ENCODE peak calls at places on chromosome 1, in five cellular contexts. One of them, this sample, is unnamed.

GRCh38 chr1:9768983-9769382 is 54.8 kb downstream of the CLSTN1 start:
- DNase-seq in heart left ventricle: no peak
- DNase-seq in uterus: no peak
- DNase-seq in pancreas: no peak
- DNase-seq in GM06990: no peak
- DNase-seq in this sample: no peak

GRCh38 chr1:242710847-242711246 is 186.3 kb upstream of the PLD5 start:
- DNase-seq in heart left ventricle: no peak
- DNase-seq in uterus: no peak
- DNase-seq in pancreas: no peak
- DNase-seq in GM06990: no peak
- DNase-seq in this sample: no peak

GRCh38 chr1:187621961-187622360 is 793.2 kb downstream of the PLA2G4A start:
- DNase-seq in heart left ventricle: no peak
- DNase-seq in uterus: no peak
- DNase-seq in pancreas: no peak
- DNase-seq in GM06990: no peak
- DNase-seq in this sample: no peak

GRCh38 chr1:109787211-109787844 is 23.6 kb upstream of the EPS8L3 start:
- DNase-seq in heart left ventricle: no peak
- DNase-seq in uterus: peak
- DNase-seq in pancreas: no peak
- DNase-seq in GM06990: no peak
- DNase-seq in this sample: no peak

GRCh38 chr1:220368352-220369265 is 96.4 kb upstream of the RAB3GAP2 start:
- DNase-seq in heart left ventricle: no peak
- DNase-seq in uterus: no peak
- DNase-seq in pancreas: no peak
- DNase-seq in GM06990: no peak
- DNase-seq in this sample: no peak

GRCh38 chr1:3968851-3969250 is 68.8 kb upstream of the C1orf174 start:
- DNase-seq in heart left ventricle: no peak
- DNase-seq in uterus: no peak
- DNase-seq in pancreas: no peak
- DNase-seq in GM06990: no peak
- DNase-seq in this sample: peak

GRCh38 chr1:66606359-66607142 is 72.6 kb downstream of the SGIP1 start:
- DNase-seq in heart left ventricle: no peak
- DNase-seq in uterus: no peak
- DNase-seq in pancreas: no peak
- DNase-seq in GM06990: no peak
- DNase-seq in this sample: no peak

GRCh38 chr1:26015358-26015757 is 6.2 kb upstream of the EXTL1 start:
- DNase-seq in heart left ventricle: no peak
- DNase-seq in uterus: no peak
- DNase-seq in pancreas: no peak
- DNase-seq in GM06990: no peak
- DNase-seq in this sample: no peak

GRCh38 chr1:2555634-2556276 is 416 bp upstream of the TNFRSF14 start:
- DNase-seq in heart left ventricle: peak
- DNase-seq in uterus: peak
- DNase-seq in pancreas: peak
- DNase-seq in GM06990: peak
- DNase-seq in this sample: no peak

GRCh38 chr1:118811156-118811555 is 177.0 kb downstream of the TBX15 start:
- DNase-seq in heart left ventricle: no peak
- DNase-seq in uterus: no peak
- DNase-seq in pancreas: no peak
- DNase-seq in GM06990: no peak
- DNase-seq in this sample: no peak

GRCh38 chr1:1183833-1184775 is 10.4 kb downstream of the TTLL10 start:
- DNase-seq in heart left ventricle: peak
- DNase-seq in uterus: no peak
- DNase-seq in pancreas: no peak
- DNase-seq in GM06990: peak
- DNase-seq in this sample: peak

GRCh38 chr1:66334311-66334710 is 199.6 kb upstream of the SGIP1 start:
- DNase-seq in heart left ventricle: no peak
- DNase-seq in uterus: no peak
- DNase-seq in pancreas: no peak
- DNase-seq in GM06990: no peak
- DNase-seq in this sample: no peak

GRCh38 chr1:74498901-74499300 is 13.5 kb downstream of the LRRC53 start:
- DNase-seq in heart left ventricle: no peak
- DNase-seq in uterus: no peak
- DNase-seq in pancreas: no peak
- DNase-seq in GM06990: no peak
- DNase-seq in this sample: no peak

GRCh38 chr1:228064741-228065542 is 17.6 kb upstream of the ARF1 start:
- DNase-seq in heart left ventricle: peak
- DNase-seq in uterus: no peak
- DNase-seq in pancreas: no peak
- DNase-seq in GM06990: no peak
- DNase-seq in this sample: no peak

GRCh38 chr1:226677121-226678020 is 61.7 kb downstream of the ITPKB start:
- DNase-seq in heart left ventricle: peak
- DNase-seq in uterus: peak
- DNase-seq in pancreas: no peak
- DNase-seq in GM06990: no peak
- DNase-seq in this sample: no peak

GRCh38 chr1:230205719-230206198 is 138.7 kb downstream of the GALNT2 start:
- DNase-seq in heart left ventricle: no peak
- DNase-seq in uterus: no peak
- DNase-seq in pancreas: no peak
- DNase-seq in GM06990: no peak
- DNase-seq in this sample: no peak

GRCh38 chr1:206579747-206580437 is 32.4 kb downstream of the EIF2D start:
- DNase-seq in heart left ventricle: peak
- DNase-seq in uterus: no peak
- DNase-seq in pancreas: no peak
- DNase-seq in GM06990: peak
- DNase-seq in this sample: no peak

GRCh38 chr1:155127672-155128468 is at the start of gene EFNA1:
- DNase-seq in heart left ventricle: peak
- DNase-seq in uterus: peak
- DNase-seq in pancreas: peak
- DNase-seq in GM06990: no peak
- DNase-seq in this sample: peak

GRCh38 chr1:180182721-180183311 is 28.1 kb downstream of the QSOX1 start:
- DNase-seq in heart left ventricle: no peak
- DNase-seq in uterus: no peak
- DNase-seq in pancreas: no peak
- DNase-seq in GM06990: no peak
- DNase-seq in this sample: no peak

DNA sequence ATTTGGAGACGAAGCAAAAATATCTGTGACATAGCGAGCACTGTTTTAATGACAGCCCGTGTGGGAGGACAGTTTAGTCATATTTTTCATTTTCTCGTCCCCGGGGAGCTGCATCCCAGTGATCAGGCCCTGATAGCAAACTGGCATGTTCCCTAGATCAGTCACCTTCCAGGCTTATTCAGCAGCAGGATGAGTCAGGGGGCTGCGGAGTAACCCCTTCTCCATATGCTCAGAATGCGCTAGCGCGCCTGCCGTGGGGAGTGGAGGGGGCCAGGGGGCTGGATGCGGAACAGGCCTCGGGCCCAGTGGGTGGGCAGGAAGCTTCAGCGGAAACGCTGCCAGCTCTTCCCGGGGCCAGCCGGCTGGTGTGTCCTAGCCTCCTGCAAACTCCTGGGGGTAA is 94.0 kb downstream of the KCND3 start:
- DNase-seq in heart left ventricle: no peak
- DNase-seq in uterus: no peak
- DNase-seq in pancreas: no peak
- DNase-seq in GM06990: no peak
- DNase-seq in this sample: no peak
- TF ChIP-seq CTCF in heart left ventricle: no peak
- TF ChIP-seq CTCF in uterus: no peak
- TF ChIP-seq CTCF in pancreas: no peak
- TF ChIP-seq CTCF in GM06990: no peak
- TF ChIP-seq CTCF in this sample: no peak

GRCh38 chr1:98556521-98557158 is 104.9 kb upstream of the SNX7 start:
- DNase-seq in heart left ventricle: no peak
- DNase-seq in uterus: no peak
- DNase-seq in pancreas: no peak
- DNase-seq in GM06990: no peak
- DNase-seq in this sample: no peak
- TF ChIP-seq CTCF in heart left ventricle: peak
- TF ChIP-seq CTCF in uterus: no peak
- TF ChIP-seq CTCF in pancreas: no peak
- TF ChIP-seq CTCF in GM06990: peak
- TF ChIP-seq CTCF in this sample: peak

DNA sequence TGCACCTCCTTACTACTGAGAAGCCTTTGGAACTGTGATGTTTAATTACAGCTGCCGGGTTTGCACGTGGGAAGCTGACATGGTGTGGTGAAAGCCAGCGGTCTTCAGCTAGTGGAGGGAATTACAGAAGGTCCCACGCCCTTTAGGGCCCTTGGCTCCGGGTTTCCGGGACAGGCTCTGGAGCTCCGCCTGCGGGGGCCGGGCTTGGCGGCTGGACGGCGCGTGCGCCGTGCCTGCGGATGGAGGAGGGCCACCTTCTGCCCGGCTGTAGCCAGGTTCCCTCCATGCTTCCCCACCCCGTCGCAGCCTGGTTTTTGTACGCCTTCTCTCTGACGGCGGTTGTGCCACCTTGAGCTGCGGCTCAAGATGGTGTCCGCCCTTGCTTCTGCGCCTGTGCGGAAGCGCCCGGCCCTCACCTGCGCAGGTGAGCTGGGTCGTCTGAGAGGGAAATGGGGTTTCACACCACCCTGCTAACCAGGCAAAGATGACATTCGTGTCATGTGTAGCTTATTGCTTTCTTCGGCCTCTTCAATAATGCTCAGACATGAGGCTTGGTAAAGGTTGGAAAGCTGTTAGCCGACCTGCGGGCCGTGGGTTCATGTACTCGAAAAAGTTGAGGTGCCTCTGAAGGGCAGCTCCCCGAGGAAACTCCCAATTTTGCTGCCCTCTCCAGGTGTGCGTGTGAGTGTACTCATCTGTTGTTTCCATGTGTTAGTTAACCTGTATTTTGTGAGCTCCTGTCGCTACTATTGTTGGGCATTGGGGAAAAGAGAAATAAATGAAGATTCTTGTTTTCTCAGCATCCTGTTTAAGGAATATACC is 36.6 kb upstream of the OPRD1 start:
- DNase-seq in heart left ventricle: peak
- DNase-seq in uterus: peak
- DNase-seq in pancreas: peak
- DNase-seq in GM06990: peak
- DNase-seq in this sample: peak
- TF ChIP-seq CTCF in heart left ventricle: no peak
- TF ChIP-seq CTCF in uterus: no peak
- TF ChIP-seq CTCF in pancreas: no peak
- TF ChIP-seq CTCF in GM06990: no peak
- TF ChIP-seq CTCF in this sample: no peak

DNA sequence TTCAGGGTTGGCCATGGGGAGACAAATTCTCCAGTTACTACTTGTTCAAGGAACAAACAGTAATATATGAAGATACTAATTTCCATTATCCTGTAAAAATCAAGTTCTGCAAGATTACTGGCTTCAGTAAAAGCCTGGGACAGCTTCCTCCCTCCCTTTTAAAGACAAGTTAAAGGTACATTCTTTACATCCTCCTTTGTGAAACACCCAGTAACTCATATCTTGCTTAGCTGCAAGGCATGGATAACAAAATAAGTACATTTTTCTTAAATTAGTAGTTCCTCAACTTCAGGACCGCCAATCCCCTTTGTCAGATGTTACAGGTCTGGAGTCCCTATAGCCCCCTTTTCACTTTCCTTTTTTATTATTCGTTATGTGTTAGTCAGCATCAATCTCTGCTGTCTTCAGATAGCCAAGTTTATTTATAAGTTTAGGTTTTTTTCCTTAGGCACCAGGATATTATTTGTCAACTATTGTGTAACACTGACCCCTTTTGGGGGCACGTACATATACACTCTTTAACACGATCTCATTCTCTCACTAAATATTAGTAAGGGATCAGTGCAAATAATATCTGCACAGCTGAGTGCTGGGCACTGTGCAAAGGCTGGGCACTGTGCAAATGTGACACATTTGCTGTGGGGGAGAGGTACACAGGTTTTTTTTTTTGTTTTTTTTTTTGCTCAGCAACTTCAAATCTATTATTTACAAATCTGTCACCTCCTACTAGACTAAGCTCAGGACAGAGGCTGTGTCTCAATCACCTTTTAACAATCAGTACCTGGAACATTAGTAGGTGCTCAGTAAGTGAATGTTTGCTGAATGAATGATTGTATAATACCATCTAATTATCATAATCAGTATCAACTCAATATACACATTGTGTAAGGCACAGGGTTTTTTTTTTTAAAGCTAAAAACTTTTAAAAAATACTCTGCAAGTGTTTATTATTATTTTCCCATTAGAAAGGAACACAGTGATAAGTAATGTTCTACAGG is 9.6 kb downstream of the ERRFI1 start:
- DNase-seq in heart left ventricle: no peak
- DNase-seq in uterus: no peak
- DNase-seq in pancreas: peak
- DNase-seq in GM06990: no peak
- DNase-seq in this sample: no peak
- TF ChIP-seq CTCF in heart left ventricle: no peak
- TF ChIP-seq CTCF in uterus: no peak
- TF ChIP-seq CTCF in pancreas: no peak
- TF ChIP-seq CTCF in GM06990: peak
- TF ChIP-seq CTCF in this sample: no peak

GRCh38 chr1:164440222-164440621 is 118.8 kb upstream of the PBX1 start:
- DNase-seq in heart left ventricle: peak
- DNase-seq in uterus: peak
- DNase-seq in pancreas: no peak
- DNase-seq in GM06990: no peak
- DNase-seq in this sample: peak
- TF ChIP-seq CTCF in heart left ventricle: peak
- TF ChIP-seq CTCF in uterus: peak
- TF ChIP-seq CTCF in pancreas: peak
- TF ChIP-seq CTCF in GM06990: no peak
- TF ChIP-seq CTCF in this sample: no peak

GRCh38 chr1:176884286-176884685 is 280.2 kb downstream of the ASTN1 start:
- DNase-seq in heart left ventricle: no peak
- DNase-seq in uterus: no peak
- DNase-seq in pancreas: no peak
- DNase-seq in GM06990: no peak
- DNase-seq in this sample: no peak
- TF ChIP-seq CTCF in heart left ventricle: no peak
- TF ChIP-seq CTCF in uterus: no peak
- TF ChIP-seq CTCF in pancreas: no peak
- TF ChIP-seq CTCF in GM06990: no peak
- TF ChIP-seq CTCF in this sample: no peak

GRCh38 chr1:202600432-202601041 is 109.7 kb downstream of the SYT2 start:
- DNase-seq in heart left ventricle: no peak
- DNase-seq in uterus: no peak
- DNase-seq in pancreas: no peak
- DNase-seq in GM06990: peak
- DNase-seq in this sample: no peak
- TF ChIP-seq CTCF in heart left ventricle: no peak
- TF ChIP-seq CTCF in uterus: no peak
- TF ChIP-seq CTCF in pancreas: no peak
- TF ChIP-seq CTCF in GM06990: no peak
- TF ChIP-seq CTCF in this sample: no peak

This sample was measured in nephron progenitor cell.